ENCODE peak calls at places on chromosomes 12 and 14, in four cellular contexts. U is transverse colon, Z is nephron progenitor cell, J is esophagus squamous epithelium. D is an unnamed sample.

GRCh38 chr12:104506691-104507401 is 50.1 kb downstream of the CHST11 start:
- DNase-seq in Z (no peak), U (no peak), J (no peak), D (no peak)

GRCh38 chr12:125518074-125518473 is 452.8 kb downstream of the AACS start:
- DNase-seq in J (no peak), U (no peak), Z (peak; percentile 67), D (peak; percentile 43)

GRCh38 chr14:90489916-90490726 is 93.3 kb downstream of the CALM1 start:
- DNase-seq in Z (no peak), U (no peak), J (no peak), D (no peak)

GRCh38 chr12:121942145-121942718 is 23.8 kb downstream of the CFAP251 start:
- DNase-seq in J (no peak), U (no peak), Z (no peak), D (no peak)

GRCh38 chr14:59189822-59190368 is 1.4 kb downstream of the DAAM1 start:
- DNase-seq in Z (peak; percentile 91), U (peak; percentile 90), J (peak; percentile 30), D (peak; percentile 84)

GRCh38 chr14:59870277-59871165 is at the start of gene RTN1:
- DNase-seq in J (no peak), U (peak; percentile 25), Z (peak; percentile 77), D (peak; percentile 17)

GRCh38 chr14:60095781-60096450 is 4.2 kb downstream of the PCNX4 start:
- DNase-seq in Z (no peak), J (no peak), U (no peak), D (no peak)

GRCh38 chr12:51450333-51450732 is 25.7 kb downstream of the SLC4A8 start:
- DNase-seq in J (no peak), Z (no peak), U (no peak), D (no peak)

GRCh38 chr14:92922883-92923743 is at the start of gene CHGA:
- DNase-seq in Z (peak; percentile 97), J (no peak), U (peak; percentile 37), D (peak; percentile 32)

DNA sequence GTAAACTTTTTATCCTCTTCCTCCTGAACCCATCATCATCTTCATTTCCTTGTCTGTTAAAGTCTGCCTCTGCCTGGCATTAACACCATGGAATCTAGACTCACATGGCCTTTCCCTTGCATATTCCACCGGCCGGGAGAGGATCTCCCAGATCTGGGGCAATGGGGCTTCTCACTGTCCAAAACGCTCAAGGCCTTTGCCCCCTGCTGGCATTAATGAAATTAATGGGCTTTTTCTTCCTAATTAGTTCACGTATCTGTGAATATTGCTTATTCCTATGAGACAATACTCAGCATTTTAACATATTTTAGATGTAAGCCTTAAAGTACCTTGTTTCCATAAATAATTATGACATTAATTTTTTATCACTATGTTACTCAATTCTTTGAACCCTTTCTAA is 42.9 kb upstream of the CAPRIN2 start:
- DNase-seq in Z (no peak), U (no peak), J (no peak), D (no peak)
- TF ChIP-seq CTCF in Z (no peak), U (no peak), J (no peak), D (no peak)

GRCh38 chr12:12868836-12869235 is 22.5 kb upstream of the GPRC5A start:
- DNase-seq in U (no peak), Z (no peak), J (no peak), D (no peak)
- TF ChIP-seq CTCF in U (no peak), Z (no peak), J (no peak), D (no peak)

DNA sequence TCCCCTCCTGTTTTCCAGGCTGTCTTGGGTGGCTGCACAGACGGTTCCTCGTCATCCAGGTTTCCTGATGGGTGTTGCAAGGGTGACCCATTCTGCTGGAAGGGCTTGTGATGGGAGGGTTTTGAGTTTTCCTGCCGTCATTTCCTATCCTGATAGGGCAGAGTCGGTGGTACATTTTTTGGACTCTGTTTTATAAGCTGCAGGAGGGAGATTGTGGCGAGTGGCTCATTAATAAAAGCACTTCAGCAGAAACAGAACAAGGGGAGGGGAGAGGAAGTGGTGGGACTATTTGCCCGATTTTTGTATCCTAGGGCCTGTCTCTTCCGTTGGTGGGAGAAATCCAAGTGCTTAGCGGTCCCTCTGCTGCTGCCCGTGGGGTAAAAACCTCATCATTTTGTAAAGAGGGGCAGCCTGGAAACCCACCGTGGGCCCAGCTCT is 40.0 kb downstream of the TSPAN9 start:
- DNase-seq in U (no peak), Z (no peak), J (no peak), D (no peak)
- TF ChIP-seq CTCF in U (no peak), Z (no peak), J (no peak), D (no peak)

DNA sequence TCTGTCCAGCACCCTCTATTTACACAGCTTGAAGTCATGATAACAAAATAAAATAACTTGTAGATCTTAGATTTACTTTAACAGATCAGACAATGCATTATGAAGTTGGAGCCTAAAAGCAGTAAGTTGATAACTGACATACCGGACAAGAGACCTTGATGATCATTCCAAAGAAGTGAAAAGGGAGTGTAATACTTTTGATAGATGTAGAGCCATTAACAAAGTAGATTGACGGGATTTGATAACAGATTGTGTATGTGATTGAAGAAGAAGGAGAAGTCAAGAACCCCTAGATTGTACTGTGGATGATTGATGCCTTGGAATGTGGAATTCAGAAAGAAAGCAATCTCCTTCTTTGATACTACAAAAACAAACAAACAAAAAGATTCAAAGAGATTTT is 403.8 kb upstream of the MGAT4C start:
- DNase-seq in J (no peak), Z (no peak), U (no peak), D (no peak)
- TF ChIP-seq CTCF in J (no peak), Z (no peak), U (no peak), D (no peak)

DNA sequence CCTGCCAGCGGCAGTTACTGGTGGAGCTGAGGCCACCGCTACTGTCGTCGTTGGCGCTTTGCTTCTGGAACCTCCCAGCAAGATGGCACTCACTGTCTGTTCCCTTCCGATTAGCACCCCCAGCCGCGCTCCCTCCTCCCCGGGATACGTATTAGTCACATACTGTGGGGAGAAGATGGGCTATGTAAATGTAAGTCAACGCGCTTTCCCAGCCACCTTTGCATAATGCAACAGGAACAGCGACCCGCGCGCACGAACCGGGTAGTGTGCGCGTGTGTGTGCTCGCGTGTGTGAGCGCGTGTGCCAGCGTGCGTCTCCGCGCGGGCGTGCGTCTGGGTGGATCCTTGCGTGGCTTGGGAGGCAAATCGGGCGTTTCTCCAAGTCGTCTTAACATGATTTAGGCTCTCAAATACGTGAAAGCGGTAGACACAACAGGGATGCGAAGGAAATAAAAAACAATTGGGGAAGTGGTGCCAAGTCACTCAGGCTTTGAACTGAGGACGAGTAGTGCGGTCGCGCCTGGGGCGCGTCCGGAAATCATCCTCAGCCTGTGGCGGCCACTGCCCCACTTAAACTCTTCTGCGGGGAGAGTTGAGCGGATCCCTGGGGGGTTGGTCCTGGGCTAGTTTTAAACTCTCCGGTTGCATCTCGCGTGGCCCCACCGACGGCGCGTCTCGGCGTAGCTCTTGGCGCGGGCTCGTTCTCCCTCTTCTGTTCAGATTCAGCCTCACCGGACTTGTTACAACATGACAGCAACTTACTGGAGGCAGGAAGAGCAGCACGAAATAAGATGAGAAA is 1.8 kb downstream of the FLRT2 start:
- DNase-seq in Z (peak; percentile 55), U (no peak), J (no peak), D (no peak)
- TF ChIP-seq CTCF in Z (no peak), U (no peak), J (peak; percentile 12), D (no peak)